ENCODE peak calls at places on chromosomes 2 and 18, in six cellular contexts. Q, P, A, Y, T and E are unnamed samples.

GRCh38 chr2:211390506-211390905 is 834.1 kb downstream of the CPS1 start:
- DNase-seq in Y (no peak), T (no peak), P (no peak), Q (no peak), A (no peak), E (no peak)

GRCh38 chr18:3162181-3162580 is 57.6 kb downstream of the MYOM1 start:
- DNase-seq in A (no peak), P (no peak), Q (peak), Y (no peak), T (no peak), E (no peak)

GRCh38 chr2:122929347-122929746 is 1095.7 kb upstream of the CNTNAP5 start:
- DNase-seq in A (no peak), Q (no peak), Y (no peak), P (no peak), T (no peak), E (no peak)

GRCh38 chr2:142531375-142531774 is 346.1 kb upstream of the KYNU start:
- DNase-seq in T (no peak), Q (no peak), Y (no peak), P (no peak), A (no peak), E (no peak)

GRCh38 chr18:79524181-79525078 is 128.7 kb downstream of the NFATC1 start:
- DNase-seq in Y (no peak), T (peak), A (no peak), Q (no peak), P (no peak), E (no peak)

GRCh38 chr2:222052934-222053367 is 245.8 kb downstream of the PAX3 start:
- DNase-seq in A (no peak), T (no peak), P (peak), Y (no peak), Q (no peak), E (no peak)

GRCh38 chr2:146986161-146986560 is 858.7 kb upstream of the ACVR2A start:
- DNase-seq in P (no peak), T (no peak), Y (no peak), A (no peak), Q (peak), E (no peak)

GRCh38 chr2:143732076-143732475 is 602.9 kb downstream of the ARHGAP15 start:
- DNase-seq in T (no peak), Q (peak), P (no peak), A (no peak), Y (no peak), E (no peak)

GRCh38 chr2:127181851-127182250 is 38.2 kb downstream of the CYP27C1 start:
- DNase-seq in A (no peak), Y (no peak), P (no peak), Q (no peak), T (no peak), E (no peak)

GRCh38 chr18:67117804-67118203 is 398.7 kb downstream of the DSEL start:
- DNase-seq in P (no peak), Q (peak), T (no peak), Y (no peak), A (no peak), E (no peak)

GRCh38 chr2:15588329-15588919 is 3.2 kb upstream of the DDX1 start:
- DNase-seq in P (peak), A (peak), T (peak), Q (peak), Y (peak), E (peak)

GRCh38 chr2:73944714-73945113 is 18.0 kb downstream of the DGUOK start:
- DNase-seq in Y (no peak), Q (no peak), T (peak), P (no peak), A (no peak), E (no peak)

GRCh38 chr2:76759634-76760366 is 762.4 kb downstream of the LRRTM4 start:
- DNase-seq in P (no peak), Q (no peak), T (no peak), Y (no peak), A (no peak), E (no peak)

GRCh38 chr2:70888389-70888924 is 47.2 kb upstream of the ATP6V1B1 start:
- DNase-seq in A (no peak), Y (no peak), P (no peak), T (no peak), Q (no peak), E (no peak)

GRCh38 chr18:63138469-63139340 is 180.9 kb downstream of the BCL2 start:
- DNase-seq in A (peak), P (peak), T (peak), Q (no peak), Y (no peak), E (no peak)

GRCh38 chr2:24080721-24081120 is 3.9 kb downstream of the TP53I3 start:
- DNase-seq in Y (no peak), T (no peak), A (no peak), P (no peak), Q (no peak), E (no peak)
- TF ChIP-seq CTCF in Y (no peak), T (no peak), A (no peak), P (no peak), Q (no peak), E (no peak)

GRCh38 chr2:224058048-224058775 is 19.1 kb upstream of the SERPINE2 start:
- DNase-seq in P (no peak), Q (no peak), Y (no peak), T (no peak), A (no peak), E (no peak)
- TF ChIP-seq CTCF in P (no peak), Q (no peak), Y (no peak), T (no peak), A (no peak), E (peak)

GRCh38 chr2:83782122-83782521 is 677.0 kb downstream of the SUCLG1 start:
- DNase-seq in P (no peak), Q (no peak), T (no peak), A (no peak), Y (no peak), E (no peak)
- TF ChIP-seq CTCF in P (no peak), Q (no peak), T (no peak), A (no peak), Y (no peak), E (no peak)

GRCh38 chr2:64595397-64596160 is 58.1 kb downstream of the SERTAD2 start:
- DNase-seq in T (no peak), Y (no peak), A (no peak), P (no peak), Q (peak), E (peak)
- TF ChIP-seq CTCF in T (no peak), Y (peak), A (peak), P (no peak), Q (peak), E (peak)